ENCODE peak calls at places on chromosomes 4 and X, in four cellular contexts. R, T, V and Y are unnamed samples.
A peak's percentile ranks its signal among the peaks of the same experiment; 100 is the strongest.

GRCh38 chr4:25484243-25484721 is 107.2 kb downstream of the ANAPC4 start:
- DNase-seq in R (no peak), T (no peak), V (no peak), Y (no peak)

GRCh38 chrX:107826286-107827136 is 845 bp downstream of the MID2 start:
- DNase-seq in R (no peak), T (peak; percentile 48), V (no peak), Y (peak; percentile 25)

GRCh38 chr4:25088342-25088952 is 57.7 kb upstream of the LGI2 start:
- DNase-seq in R (no peak), T (no peak), V (peak; percentile 60), Y (no peak)

GRCh38 chrX:63426519-63426918 is 75.4 kb upstream of the SPIN4 start:
- DNase-seq in R (no peak), T (peak; percentile 13), V (no peak), Y (no peak)

GRCh38 chr4:138262058-138262838 is 20.1 kb upstream of the SLC7A11 start:
- DNase-seq in R (no peak), T (no peak), V (no peak), Y (no peak)

GRCh38 chr4:11908205-11908604 is 479.5 kb upstream of the HS3ST1 start:
- DNase-seq in R (no peak), T (no peak), V (no peak), Y (no peak)

GRCh38 chr4:170651786-170652185 is 562.0 kb upstream of the AADAT start:
- DNase-seq in R (no peak), T (no peak), V (no peak), Y (no peak)

GRCh38 chr4:140296335-140296753 is 77.1 kb upstream of the SCOC start:
- DNase-seq in R (peak; percentile 6), T (no peak), V (no peak), Y (peak; percentile 17)

GRCh38 chr4:68520985-68521384 is 55.1 kb downstream of the UGT2B17 start:
- DNase-seq in R (peak; percentile 28), T (no peak), V (no peak), Y (no peak)

GRCh38 chrX:72713130-72713529 is 976 bp downstream of the PHKA1 start:
- DNase-seq in R (no peak), T (no peak), V (no peak), Y (no peak)

GRCh38 chrX:45329217-45329616 is 128.5 kb upstream of the DIPK2B start:
- DNase-seq in R (no peak), T (no peak), V (no peak), Y (no peak)

GRCh38 chr4:53917719-53918118 is 146.7 kb downstream of the CHIC2 start:
- DNase-seq in R (no peak), T (no peak), V (no peak), Y (no peak)

GRCh38 chr4:53914313-53915016 is 149.9 kb downstream of the CHIC2 start:
- DNase-seq in R (no peak), T (no peak), V (no peak), Y (peak; percentile 73)

GRCh38 chr4:53913771-53914170 is 150.6 kb downstream of the CHIC2 start:
- DNase-seq in R (no peak), T (no peak), V (no peak), Y (no peak)

GRCh38 chr4:53919605-53920004 is 144.8 kb downstream of the CHIC2 start:
- DNase-seq in R (no peak), T (no peak), V (no peak), Y (no peak)

GRCh38 chr4:53916431-53916889 is 147.9 kb downstream of the CHIC2 start:
- DNase-seq in R (no peak), T (no peak), V (no peak), Y (no peak)
- TF ChIP-seq NR3C1 in R (no peak), T (no peak), V (no peak), Y (no peak)

GRCh38 chr4:41334182-41334581 is 77.5 kb downstream of the UCHL1 start:
- DNase-seq in R (no peak), T (no peak), V (no peak), Y (no peak)

DNA sequence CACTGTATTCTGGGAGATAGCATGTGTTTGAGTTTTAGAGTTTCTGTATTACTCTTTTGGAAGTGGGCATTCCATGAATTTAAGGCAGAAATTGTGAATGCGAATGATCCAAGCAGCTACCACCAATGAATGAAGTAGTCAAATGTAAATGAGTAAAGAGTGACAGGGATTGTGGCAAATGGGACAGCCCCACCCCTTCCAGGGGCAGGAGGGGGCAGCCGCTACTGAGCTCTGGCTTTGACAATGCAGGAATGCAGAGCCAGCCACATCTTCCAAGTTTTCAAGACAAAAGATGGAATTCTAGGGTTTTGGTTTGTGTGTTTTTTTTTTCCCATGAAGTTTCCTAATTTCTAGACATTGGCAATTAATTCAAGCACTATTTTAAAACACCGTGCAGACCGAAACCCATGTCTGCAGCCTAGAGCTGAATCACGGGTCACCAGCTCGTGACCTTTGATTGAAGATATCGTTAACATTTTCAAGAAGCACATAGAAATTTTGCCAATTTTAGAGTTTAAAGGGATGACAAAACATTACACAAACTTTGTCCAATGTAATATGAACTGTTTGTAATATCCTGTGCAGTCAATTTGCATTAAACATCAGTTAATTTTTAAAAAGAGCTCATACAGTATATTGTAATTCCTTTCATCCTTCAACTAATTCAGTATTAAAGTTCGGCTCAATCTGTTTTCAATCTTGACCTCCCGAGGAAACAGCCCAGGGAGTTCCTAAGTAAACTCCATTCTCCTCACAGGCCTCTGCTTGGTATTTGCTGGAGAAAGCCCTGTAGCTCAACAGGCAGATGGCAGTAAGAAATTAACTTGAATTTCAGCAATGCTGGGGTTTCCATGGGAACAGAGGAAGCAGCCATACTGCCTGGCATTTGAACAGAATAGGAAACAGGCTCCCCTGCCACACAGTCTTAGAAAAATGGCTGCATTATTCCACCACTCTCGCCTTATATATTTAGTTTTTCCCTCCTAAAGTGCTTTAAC is 83.4 kb downstream of the UCHL1 start:
- DNase-seq in R (no peak), T (peak; percentile 58), V (no peak), Y (no peak)
- TF ChIP-seq NR3C1 in R (no peak), T (no peak), V (no peak), Y (no peak)

DNA sequence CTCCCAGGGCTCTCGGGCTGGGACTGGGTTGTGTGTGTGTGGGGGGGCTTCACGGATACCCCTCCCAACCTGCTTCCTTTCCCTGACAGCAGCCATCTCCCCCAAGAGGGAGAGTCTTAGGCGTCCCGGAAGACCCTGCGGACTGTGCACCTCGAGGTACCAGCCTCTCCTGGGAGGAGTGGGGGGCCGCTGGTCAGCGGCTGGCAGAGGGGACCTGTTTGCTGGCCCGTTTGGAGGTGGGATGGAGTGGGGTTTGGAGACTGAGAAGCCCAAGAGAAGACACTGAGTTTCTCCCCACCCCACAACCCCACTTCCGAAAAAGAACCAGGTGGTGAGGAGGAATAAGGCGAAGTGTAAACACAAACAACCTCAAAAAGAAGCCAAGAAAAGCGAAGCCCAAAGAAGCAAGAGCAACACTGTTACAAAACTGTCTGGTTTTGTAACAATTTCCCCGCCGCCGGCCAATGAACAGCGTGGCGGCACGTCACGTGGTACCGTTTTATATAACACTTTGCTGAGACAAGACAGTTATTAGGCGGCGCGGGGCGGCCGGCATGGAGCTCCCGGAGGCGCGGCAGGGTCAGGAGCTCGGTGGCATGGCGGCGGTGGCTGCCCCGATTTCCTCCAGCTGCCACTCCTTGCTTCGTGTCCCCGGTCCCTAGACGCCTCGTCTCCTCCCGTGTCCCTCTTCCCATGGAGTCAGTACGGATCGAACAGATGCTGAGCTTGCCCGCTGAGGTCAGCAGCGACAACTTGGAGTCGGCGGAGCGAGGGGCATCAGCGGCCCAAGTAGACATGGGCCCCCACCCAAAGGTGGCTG is at the start of gene LONRF3:
- DNase-seq in R (peak; percentile 58), T (no peak), V (peak; percentile 37), Y (peak; percentile 60)
- TF ChIP-seq NR3C1 in R (no peak), T (no peak), V (no peak), Y (no peak)

GRCh38 chr4:125728568-125728967 is 413.8 kb downstream of the FAT4 start:
- DNase-seq in R (no peak), T (no peak), V (no peak), Y (peak; percentile 88)
- TF ChIP-seq NR3C1 in R (no peak), T (no peak), V (no peak), Y (no peak)

GRCh38 chr4:87220094-87220831 is at the start of gene KLHL8:
- DNase-seq in R (peak; percentile 75), T (peak; percentile 83), V (peak; percentile 90), Y (peak; percentile 86)

GRCh38 chr4:87216469-87216868 is 3.9 kb downstream of the KLHL8 start:
- DNase-seq in R (no peak), T (no peak), V (no peak), Y (no peak)

GRCh38 chr4:87224036-87224923 is 3.9 kb upstream of the KLHL8 start:
- DNase-seq in R (no peak), T (no peak), V (no peak), Y (no peak)

GRCh38 chr4:87219648-87220093 is 747 bp downstream of the KLHL8 start:
- DNase-seq in R (peak; percentile 11), T (peak; percentile 40), V (peak; percentile 56), Y (peak; percentile 21)
- TF ChIP-seq NR3C1 in R (no peak), T (no peak), V (no peak), Y (no peak)

GRCh38 chr4:76147454-76148141 is 599 bp downstream of the NUP54 start:
- DNase-seq in R (peak; percentile 66), T (peak; percentile 95), V (peak; percentile 83), Y (peak; percentile 72)
- TF ChIP-seq NR3C1 in R (no peak), T (peak; percentile 10), V (no peak), Y (no peak)

GRCh38 chr4:738781-739280 is 33.2 kb downstream of the PCGF3 start:
- DNase-seq in R (no peak), T (no peak), V (no peak), Y (no peak)

GRCh38 chr4:740656-741282 is 35.1 kb downstream of the PCGF3 start:
- DNase-seq in R (no peak), T (no peak), V (no peak), Y (no peak)

GRCh38 chr4:742096-742741 is 36.6 kb downstream of the PCGF3 start:
- DNase-seq in R (no peak), T (no peak), V (no peak), Y (no peak)

GRCh38 chr4:740011-740410 is 34.4 kb downstream of the PCGF3 start:
- DNase-seq in R (no peak), T (no peak), V (no peak), Y (no peak)

DNA sequence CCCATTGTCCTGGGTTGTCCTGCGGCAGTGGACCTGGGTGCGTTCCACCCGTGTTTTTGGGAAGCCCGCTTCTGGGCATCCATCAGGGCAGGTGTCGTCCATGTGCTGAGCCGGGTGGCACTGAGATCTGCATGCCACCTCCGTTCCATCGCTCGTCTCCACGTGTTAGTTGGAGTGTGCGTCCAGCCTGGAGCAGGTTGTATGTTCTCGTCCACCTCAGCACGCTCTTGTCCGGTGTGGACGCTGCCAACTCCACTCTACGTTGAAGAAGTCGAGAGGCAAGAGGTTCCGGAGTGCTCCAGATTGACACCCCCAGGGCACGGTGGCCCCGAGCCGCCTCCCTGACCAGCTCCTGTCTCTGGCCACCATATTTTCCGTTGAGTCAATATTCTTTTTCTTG is 33.9 kb downstream of the PCGF3 start:
- DNase-seq in R (no peak), T (no peak), V (no peak), Y (no peak)
- TF ChIP-seq NR3C1 in R (no peak), T (no peak), V (no peak), Y (no peak)

GRCh38 chr4:19239565-19239964 is 1012.1 kb upstream of the SLIT2 start:
- DNase-seq in R (no peak), T (no peak), V (no peak), Y (no peak)
- TF ChIP-seq NR3C1 in R (no peak), T (no peak), V (no peak), Y (no peak)